ENCODE peak calls at places on chromosome 11, in five cellular contexts. R, E, Q, L and D are unnamed samples.

GRCh38 chr11:2209900-2210321 is 38.3 kb upstream of the TH start:
- DNase-seq in Q (no peak), R (no peak), L (peak), E (no peak), D (no peak)

GRCh38 chr11:59221438-59221837 is 8.7 kb upstream of the MPEG1 start:
- DNase-seq in Q (peak), L (no peak), E (peak), R (peak), D (no peak)

GRCh38 chr11:94656968-94657367 is 89.8 kb downstream of the PIWIL4 start:
- DNase-seq in E (no peak), R (no peak), Q (no peak), L (no peak), D (no peak)

GRCh38 chr11:104572279-104572678 is 326.0 kb downstream of the CASP12 start:
- DNase-seq in E (peak), L (no peak), Q (no peak), R (peak), D (no peak)

GRCh38 chr11:114257621-114258558 is 38.3 kb upstream of the NNMT start:
- DNase-seq in Q (no peak), R (peak), E (no peak), L (peak), D (no peak)

GRCh38 chr11:133955945-133956421 is 785 bp downstream of the IGSF9B start:
- DNase-seq in E (no peak), L (no peak), R (no peak), Q (no peak), D (no peak)

GRCh38 chr11:396948-397548 is 3.0 kb downstream of the PKP3 start:
- DNase-seq in L (no peak), E (peak), Q (no peak), R (peak), D (no peak)

GRCh38 chr11:11396290-11397042 is 43.4 kb upstream of the CSNK2A3 start:
- DNase-seq in R (peak), Q (peak), E (peak), L (no peak), D (no peak)

GRCh38 chr11:118106789-118107335 is 20.1 kb upstream of the SMIM35 start:
- DNase-seq in L (no peak), Q (no peak), R (no peak), E (peak), D (no peak)

GRCh38 chr11:35387341-35387982 is 31.9 kb downstream of the SLC1A2 start:
- DNase-seq in Q (no peak), R (peak), E (no peak), L (no peak), D (no peak)

GRCh38 chr11:77091146-77091940 is 11.3 kb upstream of the OMP start:
- DNase-seq in Q (no peak), L (peak), R (peak), E (peak), D (peak)

GRCh38 chr11:108697872-108698473 is 33.1 kb downstream of the DDX10 start:
- DNase-seq in Q (peak), E (peak), R (peak), L (no peak), D (peak)

GRCh38 chr11:83827940-83828554 is 541.9 kb upstream of the CCDC90B start:
- DNase-seq in Q (no peak), L (no peak), R (peak), E (peak), D (peak)